ENCODE peak calls at places on chromosomes 5 and 9, in nine cellular contexts. U is H7, A is iris pigment epithelial cell, E is stomach, Y is aorta, V is EL, O is Right ventricle myocardium superior, F is cardiac septum, M is lung. L is an unnamed sample.
A peak's percentile ranks its signal among the peaks of the same experiment; 100 is the strongest.

GRCh38 chr5:91022518-91022917 is 360.6 kb downstream of the ARRDC3 start:
- DNase-seq in U (no peak), A (no peak), E (no peak), Y (no peak), V (no peak), O (no peak), F (no peak), M (no peak), L (no peak)

GRCh38 chr9:90128587-90129190 is 513.9 kb downstream of the DIRAS2 start:
- DNase-seq in U (no peak), A (no peak), E (no peak), Y (no peak), V (no peak), O (no peak), F (no peak), M (no peak), L (no peak)

GRCh38 chr9:126702501-126703329 is 89.0 kb downstream of the LMX1B start:
- DNase-seq in U (peak; percentile 96), A (peak; percentile 63), E (no peak), Y (peak; percentile 53), V (no peak), O (no peak), F (peak; percentile 59), M (no peak), L (no peak)

GRCh38 chr5:142642427-142642826 is 43.5 kb downstream of the FGF1 start:
- DNase-seq in U (no peak), A (no peak), E (no peak), Y (no peak), V (no peak), O (no peak), F (no peak), M (no peak), L (no peak)

GRCh38 chr5:173090626-173091025 is 34.5 kb downstream of the CREBRF start:
- DNase-seq in U (no peak), A (no peak), E (no peak), Y (no peak), V (no peak), O (no peak), F (no peak), M (no peak), L (no peak)

GRCh38 chr5:10467281-10468198 is 25.9 kb downstream of the ROPN1L start:
- DNase-seq in U (peak; percentile 71), A (peak; percentile 86), E (no peak), Y (no peak), V (peak; percentile 73), O (no peak), F (no peak), M (no peak), L (no peak)

GRCh38 chr5:178360231-178360925 is 127.8 kb upstream of the PHYKPL start:
- DNase-seq in U (no peak), A (no peak), E (no peak), Y (peak; percentile 37), V (no peak), O (no peak), F (no peak), M (no peak), L (no peak)

GRCh38 chr9:93207860-93208734 is 24.2 kb downstream of the WNK2 start:
- DNase-seq in U (no peak), A (no peak), E (no peak), Y (peak; percentile 33), V (no peak), O (no peak), F (no peak), M (no peak), L (no peak)

GRCh38 chr5:55568629-55569512 is 34.1 kb upstream of the PLPP1 start:
- DNase-seq in U (no peak), A (peak; percentile 10), E (no peak), Y (no peak), V (no peak), O (no peak), F (no peak), M (no peak), L (no peak)

GRCh38 chr9:224540-225520 is 10.2 kb downstream of the DOCK8 start:
- DNase-seq in U (no peak), A (no peak), E (no peak), Y (no peak), V (no peak), O (no peak), F (no peak), M (no peak), L (no peak)

GRCh38 chr5:41339339-41339738 is 126.0 kb upstream of the C6 start:
- DNase-seq in U (no peak), A (no peak), E (no peak), Y (no peak), V (no peak), O (no peak), F (no peak), M (no peak), L (no peak)

GRCh38 chr9:16744386-16744785 is 126.1 kb downstream of the BNC2 start:
- DNase-seq in U (no peak), A (peak; percentile 64), E (no peak), Y (no peak), V (peak; percentile 30), O (no peak), F (no peak), M (no peak), L (no peak)

GRCh38 chr9:3243676-3244075 is 282.1 kb downstream of the RFX3 start:
- DNase-seq in U (no peak), A (no peak), E (no peak), Y (no peak), V (no peak), O (no peak), F (no peak), M (no peak), L (no peak)

GRCh38 chr5:135356522-135357318 is 42.3 kb downstream of the MACROH2A1 start:
- DNase-seq in U (no peak), A (peak; percentile 92), E (peak; percentile 47), Y (peak; percentile 78), V (peak; percentile 75), O (peak; percentile 89), F (peak; percentile 90), M (peak; percentile 51), L (peak; percentile 24)

GRCh38 chr5:111960466-111961215 is 203.6 kb upstream of the NREP start:
- DNase-seq in U (no peak), A (peak; percentile 57), E (no peak), Y (no peak), V (peak; percentile 79), O (no peak), F (no peak), M (no peak), L (no peak)

GRCh38 chr9:6944093-6944551 is 186.3 kb downstream of the KDM4C start:
- DNase-seq in U (no peak), A (peak; percentile 78), E (no peak), Y (no peak), V (peak; percentile 73), O (no peak), F (no peak), M (no peak), L (no peak)